ENCODE peak calls at places on chromosome 17, in nine cellular contexts. U is right lobe of liver; L is PC-3; V is Karpas-422; D is GM12878; J is CD8-positive, alpha-beta T cell; C is ovary; Y is hepatocyte; I is IMR-90. A is an unnamed sample.

GRCh38 chr17:48618366-48618896 is 3.3 kb upstream of the HOXB8 start:
- DNase-seq in U (peak; percentile 87), L (peak; percentile 97), V (peak; percentile 90), D (no peak), J (peak; percentile 85), C (peak; percentile 83), Y (peak; percentile 94), I (peak; percentile 79), A (peak; percentile 77)

GRCh38 chr17:42809250-42809649 is 10.6 kb downstream of the CNTD1 start:
- DNase-seq in U (peak; percentile 55), L (peak; percentile 48), V (no peak), D (no peak), J (no peak), C (peak; percentile 65), Y (no peak), I (peak; percentile 93), A (no peak)

GRCh38 chr17:81097134-81097942 is 62.4 kb downstream of the BAIAP2 start:
- DNase-seq in U (peak; percentile 79), L (peak; percentile 81), V (peak; percentile 53), D (no peak), J (peak; percentile 35), C (peak; percentile 86), Y (peak; percentile 94), I (peak; percentile 84), A (no peak)

GRCh38 chr17:81261096-81261495 is 22.0 kb downstream of the NDUFAF8 start:
- DNase-seq in U (no peak), L (no peak), V (no peak), D (no peak), J (no peak), C (no peak), Y (no peak), I (no peak), A (no peak)

GRCh38 chr17:4678448-4679026 is 25.4 kb downstream of the PELP1 start:
- DNase-seq in U (no peak), L (peak; percentile 89), V (no peak), D (no peak), J (no peak), C (no peak), Y (peak; percentile 33), I (peak; percentile 96), A (no peak)

GRCh38 chr17:66749217-66749832 is 85.6 kb upstream of the CACNG5 start:
- DNase-seq in U (no peak), L (no peak), V (no peak), D (no peak), J (no peak), C (no peak), Y (no peak), I (no peak), A (no peak)

GRCh38 chr17:66276328-66276937 is 26.0 kb upstream of the PRKCA start:
- DNase-seq in U (no peak), L (no peak), V (no peak), D (no peak), J (no peak), C (no peak), Y (no peak), I (peak; percentile 70), A (no peak)

GRCh38 chr17:5522476-5522875 is 36.1 kb downstream of the MIS12 start:
- DNase-seq in U (no peak), L (no peak), V (no peak), D (no peak), J (no peak), C (no peak), Y (no peak), I (no peak), A (no peak)

GRCh38 chr17:7229504-7229903 is 4.8 kb downstream of the DVL2 start:
- DNase-seq in U (peak; percentile 18), L (no peak), V (no peak), D (no peak), J (no peak), C (no peak), Y (no peak), I (no peak), A (no peak)

GRCh38 chr17:7228920-7229319 is 5.4 kb downstream of the DVL2 start:
- DNase-seq in U (no peak), L (no peak), V (no peak), D (no peak), J (no peak), C (no peak), Y (no peak), I (no peak), A (no peak)

GRCh38 chr17:7233701-7234099 is 617 bp downstream of the DVL2 start:
- DNase-seq in U (no peak), L (no peak), V (no peak), D (no peak), J (no peak), C (no peak), Y (peak; percentile 55), I (no peak), A (no peak)

GRCh38 chr17:7234100-7235012 is at the start of gene DVL2:
- DNase-seq in U (peak; percentile 96), L (peak; percentile 87), V (peak; percentile 98), D (peak; percentile 79), J (peak; percentile 93), C (peak; percentile 97), Y (peak; percentile 98), I (peak; percentile 94), A (peak; percentile 93)

DNA sequence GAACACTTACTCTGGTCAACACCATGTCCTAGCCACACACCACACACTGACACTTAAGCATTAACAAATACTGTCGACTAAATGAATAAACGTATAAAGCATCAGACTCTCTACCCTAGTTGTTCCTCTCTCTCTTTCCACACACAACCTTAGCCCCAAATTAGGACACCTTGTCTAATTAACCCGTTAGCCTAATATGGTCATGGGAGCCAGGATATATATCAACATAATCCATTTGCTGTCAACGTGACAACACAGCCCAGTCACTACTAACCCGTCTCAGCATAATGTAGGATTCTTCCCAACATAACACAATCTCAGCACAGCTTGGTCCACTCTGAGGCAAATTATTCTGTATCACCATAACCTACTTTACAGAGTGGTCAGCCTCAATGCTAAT is 2.2 kb downstream of the DVL2 start:
- DNase-seq in U (no peak), L (peak; percentile 1), V (no peak), D (no peak), J (no peak), C (no peak), Y (no peak), I (no peak), A (no peak)
- H3K4me1 ChIP-seq in U (peaks cover 6% of the 10 kb centered on the region), L (peaks cover 30% of the 10 kb centered on the region), V (peaks cover 43% of the 10 kb centered on the region), D (peaks cover 20% of the 10 kb centered on the region), J (peaks cover 27% of the 10 kb centered on the region), C (peaks cover 9% of the 10 kb centered on the region), Y (peaks cover 30% of the 10 kb centered on the region), I (peaks cover 5% of the 10 kb centered on the region), A (peaks cover 49% of the 10 kb centered on the region)

GRCh38 chr17:7313890-7314718 is 1.1 kb downstream of the GPS2 start:
- DNase-seq in U (no peak), L (peak; percentile 6), V (peak; percentile 74), D (no peak), J (no peak), C (no peak), Y (no peak), I (peak; percentile 38), A (no peak)
- H3K4me1 ChIP-seq in U (peaks cover 19% of the 10 kb centered on the region), L (peaks cover 25% of the 10 kb centered on the region), V (peaks cover 57% of the 10 kb centered on the region), D (peaks cover 24% of the 10 kb centered on the region), J (peaks cover 59% of the 10 kb centered on the region), C (peaks cover 10% of the 10 kb centered on the region), Y (peaks cover 20% of the 10 kb centered on the region), I (peaks cover 7% of the 10 kb centered on the region), A (peaks cover 58% of the 10 kb centered on the region)

GRCh38 chr17:21169496-21169895 is 42.7 kb downstream of the DHRS7B start:
- DNase-seq in U (no peak), L (no peak), V (no peak), D (no peak), J (no peak), C (no peak), Y (no peak), I (no peak), A (no peak)
- H3K4me1 ChIP-seq in U (no peaks in the 10 kb centered on the region), L (no peaks in the 10 kb centered on the region), V (no peaks in the 10 kb centered on the region), D (peaks cover 14% of the 10 kb centered on the region), J (no peaks in the 10 kb centered on the region), C (peaks cover 12% of the 10 kb centered on the region), Y (no peaks in the 10 kb centered on the region), I (peaks cover 14% of the 10 kb centered on the region), A (no peaks in the 10 kb centered on the region)

DNA sequence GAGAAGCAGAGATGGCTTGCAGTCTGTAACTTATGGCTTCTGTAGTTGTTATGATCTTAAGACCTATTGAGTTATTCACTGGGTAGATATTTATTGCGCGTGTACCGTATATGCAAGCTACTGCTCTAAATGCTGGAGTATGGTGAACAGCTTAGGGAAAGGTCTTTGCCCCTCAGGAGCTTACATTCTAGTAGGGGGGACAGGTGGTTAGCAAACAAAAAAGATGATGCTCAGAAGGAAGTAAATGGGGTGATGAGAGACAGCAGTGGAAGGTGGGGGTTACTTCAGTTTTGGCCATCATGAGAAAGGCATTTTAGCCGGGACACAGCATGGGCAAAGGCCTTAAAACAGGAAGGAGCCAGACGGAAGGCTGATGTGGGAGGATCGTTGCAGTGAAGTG is 2.0 kb downstream of the ARMC7 start:
- DNase-seq in U (no peak), L (no peak), V (no peak), D (no peak), J (no peak), C (no peak), Y (no peak), I (no peak), A (no peak)
- H3K4me1 ChIP-seq in U (peaks cover 11% of the 10 kb centered on the region), L (peaks cover 40% of the 10 kb centered on the region), V (peaks cover 51% of the 10 kb centered on the region), D (peaks cover 37% of the 10 kb centered on the region), J (peaks cover 39% of the 10 kb centered on the region), C (peaks cover 5% of the 10 kb centered on the region), Y (peaks cover 16% of the 10 kb centered on the region), I (peaks cover 8% of the 10 kb centered on the region), A (peaks cover 45% of the 10 kb centered on the region)

GRCh38 chr17:21037117-21037803 is 5.6 kb downstream of the USP22 start:
- DNase-seq in U (no peak), L (peak; percentile 7), V (no peak), D (no peak), J (no peak), C (no peak), Y (no peak), I (no peak), A (no peak)
- H3K4me1 ChIP-seq in U (peaks cover 27% of the 10 kb centered on the region), L (peaks cover 24% of the 10 kb centered on the region), V (peaks cover 79% of the 10 kb centered on the region), D (peaks cover 41% of the 10 kb centered on the region), J (peaks cover 67% of the 10 kb centered on the region), C (peaks cover 37% of the 10 kb centered on the region), Y (peaks cover 63% of the 10 kb centered on the region), I (peaks cover 26% of the 10 kb centered on the region), A (peaks cover 75% of the 10 kb centered on the region)

DNA sequence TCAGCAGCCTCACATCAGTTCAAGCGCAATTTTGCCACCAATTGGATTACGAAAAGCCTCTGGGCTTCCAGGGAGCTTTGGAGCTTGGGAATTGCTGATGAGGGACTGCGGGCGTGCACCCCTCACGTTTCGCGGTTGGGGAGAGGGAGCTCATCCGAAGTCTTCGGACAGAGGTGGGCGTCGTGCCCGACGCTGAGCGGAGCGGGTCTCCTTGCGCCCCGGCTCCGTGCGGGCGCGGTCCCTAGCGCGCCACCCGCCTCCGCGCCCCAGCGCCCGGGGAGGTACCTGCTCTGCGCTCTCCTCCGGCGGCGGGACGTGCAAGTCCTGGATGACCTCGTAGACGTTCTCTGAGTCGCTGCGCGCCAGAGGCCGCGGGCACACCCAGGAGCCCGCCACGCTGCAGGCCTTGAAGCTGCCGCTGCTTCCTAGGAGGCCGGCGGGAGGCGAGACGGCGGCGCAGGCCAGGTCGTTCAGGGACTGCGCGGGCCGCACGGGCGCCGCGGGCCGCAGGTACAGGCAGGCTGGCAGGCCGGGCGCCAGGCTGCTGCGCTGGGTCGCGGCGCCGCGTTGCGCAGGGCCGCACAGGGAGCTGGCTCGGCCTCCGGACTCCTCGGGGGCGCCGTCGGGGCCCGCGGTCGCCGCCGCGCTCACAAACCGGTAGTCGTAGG is 3.2 kb downstream of the ARHGAP27 start:
- DNase-seq in U (no peak), L (no peak), V (no peak), D (no peak), J (no peak), C (no peak), Y (peak; percentile 69), I (no peak), A (no peak)
- H3K4me1 ChIP-seq in U (peaks cover 10% of the 10 kb centered on the region), L (peaks cover 48% of the 10 kb centered on the region), V (peaks cover 64% of the 10 kb centered on the region), D (peaks cover 26% of the 10 kb centered on the region), J (peaks cover 20% of the 10 kb centered on the region), C (peaks cover 4% of the 10 kb centered on the region), Y (peaks cover 32% of the 10 kb centered on the region), I (peaks cover 6% of the 10 kb centered on the region), A (peaks cover 19% of the 10 kb centered on the region)

GRCh38 chr17:67995568-67996191 is 589 bp downstream of the C17orf58 start:
- DNase-seq in U (peak; percentile 43), L (peak; percentile 34), V (peak; percentile 60), D (no peak), J (peak; percentile 14), C (peak; percentile 45), Y (peak; percentile 29), I (no peak), A (no peak)
- H3K4me1 ChIP-seq in U (no peaks in the 10 kb centered on the region), L (peaks cover 36% of the 10 kb centered on the region), V (peaks cover 36% of the 10 kb centered on the region), D (peaks cover 7% of the 10 kb centered on the region), J (peaks cover 28% of the 10 kb centered on the region), C (peaks cover 8% of the 10 kb centered on the region), Y (peaks cover 8% of the 10 kb centered on the region), I (peaks cover 5% of the 10 kb centered on the region), A (peaks cover 34% of the 10 kb centered on the region)